ENCODE peak calls at places on chromosome 2, in nine cellular contexts. K, O, Z, N, F, M, R, I and H are unnamed samples.

GRCh38 chr2:127011136-127011740 is 95.7 kb downstream of the BIN1 start:
- DNase-seq in K (no peak), O (no peak), Z (no peak), N (peak), F (no peak), M (no peak), R (no peak), I (no peak), H (no peak)

GRCh38 chr2:223494987-223495386 is 107.2 kb downstream of the SCG2 start:
- DNase-seq in K (no peak), O (no peak), Z (no peak), N (peak), F (no peak), M (no peak), R (no peak), I (no peak), H (no peak)

GRCh38 chr2:16860627-16861026 is 195.0 kb upstream of the CYRIA start:
- DNase-seq in K (no peak), O (no peak), Z (no peak), N (no peak), F (no peak), M (no peak), R (no peak), I (no peak), H (no peak)

GRCh38 chr2:71609958-71610357 is 156.6 kb downstream of the DYSF start:
- DNase-seq in K (no peak), O (no peak), Z (no peak), N (peak), F (no peak), M (no peak), R (no peak), I (no peak), H (peak)

GRCh38 chr2:182186132-182186735 is 200.6 kb downstream of the PPP1R1C start:
- DNase-seq in K (no peak), O (no peak), Z (no peak), N (peak), F (no peak), M (peak), R (no peak), I (no peak), H (peak)

GRCh38 chr2:80887923-80888322 is 583.4 kb upstream of the LRRTM1 start:
- DNase-seq in K (no peak), O (no peak), Z (no peak), N (no peak), F (no peak), M (no peak), R (no peak), I (no peak), H (no peak)

GRCh38 chr2:23625726-23626125 is 240.7 kb downstream of the KLHL29 start:
- DNase-seq in K (no peak), O (no peak), Z (peak), N (no peak), F (no peak), M (no peak), R (no peak), I (no peak), H (no peak)

GRCh38 chr2:81853331-81853730 is 1548.8 kb upstream of the LRRTM1 start:
- DNase-seq in K (no peak), O (no peak), Z (no peak), N (no peak), F (no peak), M (no peak), R (no peak), I (no peak), H (no peak)

GRCh38 chr2:20451346-20451745 is 4.5 kb downstream of the RHOB start:
- DNase-seq in K (no peak), O (no peak), Z (no peak), N (peak), F (no peak), M (no peak), R (no peak), I (no peak), H (no peak)

GRCh38 chr2:86274265-86274917 is 63.0 kb downstream of the REEP1 start:
- DNase-seq in K (no peak), O (no peak), Z (no peak), N (peak), F (no peak), M (no peak), R (peak), I (no peak), H (peak)

GRCh38 chr2:159926695-159927094 is 128.7 kb upstream of the CD302 start:
- DNase-seq in K (no peak), O (no peak), Z (no peak), N (no peak), F (no peak), M (no peak), R (no peak), I (no peak), H (no peak)

GRCh38 chr2:150596071-150596470 is 108.6 kb upstream of the RND3 start:
- DNase-seq in K (no peak), O (no peak), Z (no peak), N (no peak), F (no peak), M (no peak), R (no peak), I (no peak), H (no peak)

GRCh38 chr2:61634512-61634911 is 96.4 kb upstream of the XPO1 start:
- DNase-seq in K (no peak), O (no peak), Z (no peak), N (no peak), F (no peak), M (no peak), R (no peak), I (no peak), H (no peak)

GRCh38 chr2:25227576-25227975 is 59.2 kb upstream of the POMC start:
- DNase-seq in K (no peak), O (no peak), Z (no peak), N (no peak), F (no peak), M (no peak), R (no peak), I (no peak), H (no peak)

GRCh38 chr2:112321375-112322320 is 46.3 kb downstream of the ZC3H6 start:
- DNase-seq in K (no peak), O (no peak), Z (no peak), N (peak), F (no peak), M (no peak), R (no peak), I (no peak), H (no peak)

GRCh38 chr2:69600425-69600824 is 43.1 kb downstream of the AAK1 start:
- DNase-seq in K (no peak), O (no peak), Z (no peak), N (no peak), F (no peak), M (no peak), R (no peak), I (no peak), H (no peak)

GRCh38 chr2:70934981-70935380 is 719 bp upstream of the ATP6V1B1 start:
- DNase-seq in K (no peak), O (no peak), Z (no peak), N (no peak), F (no peak), M (no peak), R (no peak), I (no peak), H (peak)

GRCh38 chr2:161243873-161244272 is 64.4 kb upstream of the PSMD14 start:
- DNase-seq in K (peak), O (no peak), Z (no peak), N (no peak), F (no peak), M (no peak), R (no peak), I (no peak), H (no peak)

GRCh38 chr2:97697252-97698235 is 15.8 kb upstream of the ZAP70 start:
- DNase-seq in K (peak), O (peak), Z (peak), N (peak), F (peak), M (peak), R (peak), I (peak), H (peak)

GRCh38 chr2:108267117-108267516 is 21.6 kb upstream of the SULT1C2 start:
- DNase-seq in K (no peak), O (no peak), Z (peak), N (peak), F (no peak), M (no peak), R (peak), I (no peak), H (peak)

GRCh38 chr2:74894261-74895030 is 60.5 kb downstream of the HK2 start:
- DNase-seq in K (no peak), O (no peak), Z (no peak), N (peak), F (no peak), M (no peak), R (peak), I (no peak), H (no peak)

GRCh38 chr2:30351087-30351486 is 96.0 kb upstream of the LCLAT1 start:
- DNase-seq in K (no peak), O (no peak), Z (peak), N (no peak), F (no peak), M (no peak), R (no peak), I (no peak), H (no peak)

GRCh38 chr2:199456383-199457146 is 1.2 kb downstream of the SATB2 start:
- DNase-seq in K (no peak), O (no peak), Z (no peak), N (no peak), F (no peak), M (no peak), R (no peak), I (no peak), H (no peak)

GRCh38 chr2:122072666-122073065 is 317.2 kb downstream of the TSN start:
- DNase-seq in K (no peak), O (no peak), Z (no peak), N (peak), F (no peak), M (no peak), R (peak), I (no peak), H (no peak)

GRCh38 chr2:14427982-14428567 is 204.4 kb upstream of the LRATD1 start:
- DNase-seq in K (no peak), O (no peak), Z (no peak), N (peak), F (no peak), M (no peak), R (no peak), I (no peak), H (peak)

GRCh38 chr2:23788100-23788499 is 138.8 kb downstream of the ATAD2B start:
- DNase-seq in K (no peak), O (no peak), Z (no peak), N (no peak), F (no peak), M (no peak), R (no peak), I (no peak), H (no peak)

GRCh38 chr2:12032421-12032820 is 286.0 kb downstream of the LPIN1 start:
- DNase-seq in K (no peak), O (no peak), Z (no peak), N (no peak), F (no peak), M (peak), R (no peak), I (no peak), H (no peak)

GRCh38 chr2:145984541-145984940 is 1464.6 kb upstream of the ZEB2 start:
- DNase-seq in K (no peak), O (no peak), Z (no peak), N (peak), F (no peak), M (no peak), R (peak), I (no peak), H (peak)

GRCh38 chr2:230268606-230269222 is 43.2 kb downstream of the SP140 start:
- DNase-seq in K (no peak), O (no peak), Z (no peak), N (peak), F (no peak), M (no peak), R (no peak), I (no peak), H (no peak)

GRCh38 chr2:109243526-109244425 is 114.8 kb downstream of the SH3RF3 start:
- DNase-seq in K (no peak), O (no peak), Z (no peak), N (no peak), F (no peak), M (no peak), R (no peak), I (no peak), H (no peak)

GRCh38 chr2:76613330-76613729 is 902.6 kb upstream of the GCFC2 start:
- DNase-seq in K (no peak), O (no peak), Z (no peak), N (no peak), F (no peak), M (no peak), R (no peak), I (no peak), H (no peak)

GRCh38 chr2:51301376-51301775 is 269.4 kb upstream of the NRXN1 start:
- DNase-seq in K (no peak), O (no peak), Z (no peak), N (no peak), F (no peak), M (no peak), R (no peak), I (no peak), H (no peak)

GRCh38 chr2:16900405-16901025 is 234.9 kb upstream of the CYRIA start:
- DNase-seq in K (no peak), O (no peak), Z (no peak), N (no peak), F (no peak), M (no peak), R (no peak), I (no peak), H (peak)